ENCODE peak calls at places on chromosomes 6 and 20, in six cellular contexts. J is HAP-1; H is T-helper 1 cell; T is activated CD4-positive, alpha-beta T cell treated with anti-CD3 and anti-CD28 coated beads, Interleukin-2, amount 50 U/mL, for 48 hours; K is cerebellar cortex; S is stimulated activated CD4-positive, alpha-beta T cell treated with anti-CD3 and anti-CD28 coated beads, Interleukin-12 subunit alpha, Interleukin-12 subunit beta, amount 100 ng/mL, for 4 hours. E is an unnamed sample.

GRCh38 chr6:136640132-136640915 is 90.1 kb upstream of the MAP7 start:
- DNase-seq in J (no peak), H (no peak), T (no peak), K (no peak), S (no peak), E (no peak)

GRCh38 chr20:34997171-34997570 is 41.5 kb downstream of the MYH7B start:
- DNase-seq in J (no peak), H (no peak), T (no peak), K (peak; percentile 55), S (no peak), E (no peak)

GRCh38 chr20:43959079-43959919 is 44.6 kb downstream of the TOX2 start:
- DNase-seq in J (no peak), H (no peak), T (no peak), K (no peak), S (no peak), E (no peak)

GRCh38 chr6:551829-552350 is 105.0 kb downstream of the HUS1B start:
- DNase-seq in J (no peak), H (no peak), T (no peak), K (no peak), S (no peak), E (no peak)

GRCh38 chr6:98716341-98716740 is 118.0 kb upstream of the POU3F2 start:
- DNase-seq in J (no peak), H (no peak), T (no peak), K (no peak), S (no peak), E (no peak)

GRCh38 chr6:139490482-139490881 is 116.0 kb upstream of the CITED2 start:
- DNase-seq in J (no peak), H (peak; percentile 1), T (no peak), K (no peak), S (no peak), E (peak; percentile 29)

GRCh38 chr6:53496797-53497196 is 48.1 kb downstream of the GCLC start:
- DNase-seq in J (no peak), H (no peak), T (no peak), K (no peak), S (no peak), E (no peak)

GRCh38 chr6:31738048-31738979 is 1.5 kb upstream of the MSH5 start:
- DNase-seq in J (peak; percentile 56), H (peak; percentile 67), T (peak; percentile 69), K (peak; percentile 68), S (peak; percentile 40), E (peak; percentile 89)

GRCh38 chr6:2790588-2790987 is 25.4 kb downstream of the WRNIP1 start:
- DNase-seq in J (no peak), H (no peak), T (no peak), K (peak; percentile 53), S (no peak), E (peak; percentile 25)

GRCh38 chr6:150418825-150419594 is 50.2 kb downstream of the IYD start:
- DNase-seq in J (peak; percentile 85), H (peak; percentile 32), T (peak; percentile 65), K (peak; percentile 5), S (peak; percentile 50), E (peak; percentile 77)

GRCh38 chr6:156832166-156832743 is 55.1 kb downstream of the ARID1B start:
- DNase-seq in J (peak; percentile 43), H (no peak), T (no peak), K (peak; percentile 64), S (no peak), E (peak; percentile 37)

GRCh38 chr6:117018771-117019170 is 141.7 kb downstream of the RFX6 start:
- DNase-seq in J (no peak), H (no peak), T (no peak), K (no peak), S (no peak), E (no peak)

GRCh38 chr20:51021067-51022025 is 1.6 kb downstream of the KCNG1 start:
- DNase-seq in J (peak; percentile 51), H (no peak), T (no peak), K (no peak), S (no peak), E (no peak)

GRCh38 chr20:25252686-25253421 is 5.0 kb downstream of the PYGB start:
- DNase-seq in J (peak; percentile 81), H (no peak), T (no peak), K (no peak), S (no peak), E (no peak)

GRCh38 chr6:46312657-46313056 is 141.9 kb upstream of the ENPP5 start:
- DNase-seq in J (no peak), H (no peak), T (no peak), K (no peak), S (no peak), E (no peak)

GRCh38 chr6:13038315-13039261 is 289.7 kb downstream of the TBC1D7 start:
- DNase-seq in J (peak; percentile 10), H (no peak), T (no peak), K (no peak), S (no peak), E (no peak)

GRCh38 chr6:13717787-13718458 is 6.3 kb upstream of the RANBP9 start:
- DNase-seq in J (no peak), H (no peak), T (no peak), K (no peak), S (no peak), E (no peak)

GRCh38 chr6:97304701-97305100 is 21.7 kb upstream of the MMS22L start:
- DNase-seq in J (no peak), H (no peak), T (no peak), K (no peak), S (no peak), E (no peak)

GRCh38 chr6:27503436-27504030 is 30.6 kb upstream of the ZNF184 start:
- DNase-seq in J (peak; percentile 88), H (peak; percentile 77), T (peak; percentile 89), K (peak; percentile 79), S (peak; percentile 85), E (peak; percentile 91)

GRCh38 chr6:4870821-4871494 is 94.8 kb downstream of the CDYL start:
- DNase-seq in J (no peak), H (no peak), T (no peak), K (no peak), S (no peak), E (no peak)

GRCh38 chr6:170269873-170270541 is 20.9 kb downstream of the DLL1 start:
- DNase-seq in J (no peak), H (no peak), T (no peak), K (no peak), S (no peak), E (no peak)

GRCh38 chr6:124223596-124223995 is 419.9 kb downstream of the NKAIN2 start:
- DNase-seq in J (no peak), H (no peak), T (no peak), K (no peak), S (no peak), E (no peak)

GRCh38 chr6:14187408-14187807 is 69.8 kb downstream of the CD83 start:
- DNase-seq in J (no peak), H (no peak), T (no peak), K (no peak), S (no peak), E (no peak)

GRCh38 chr6:121437861-121438651 is 2.6 kb downstream of the GJA1 start:
- DNase-seq in J (no peak), H (no peak), T (no peak), K (no peak), S (no peak), E (no peak)

GRCh38 chr6:94443701-94444100 is 1024.3 kb upstream of the EPHA7 start:
- DNase-seq in J (no peak), H (no peak), T (no peak), K (no peak), S (no peak), E (no peak)

GRCh38 chr20:17225891-17226409 is 890 bp upstream of the PCSK2 start:
- DNase-seq in J (no peak), H (no peak), T (no peak), K (peak; percentile 57), S (no peak), E (no peak)

GRCh38 chr20:25500880-25501351 is 84.4 kb downstream of the NINL start:
- DNase-seq in J (no peak), H (no peak), T (no peak), K (no peak), S (no peak), E (no peak)

GRCh38 chr20:63890201-63890576 is 4.7 kb upstream of the DNAJC5 start:
- DNase-seq in J (no peak), H (no peak), T (no peak), K (no peak), S (no peak), E (no peak)

GRCh38 chr6:20319520-20320357 is 81.9 kb upstream of the E2F3 start:
- DNase-seq in J (no peak), H (peak; percentile 68), T (peak; percentile 73), K (no peak), S (peak; percentile 60), E (no peak)

GRCh38 chr6:140434761-140435160 is 1060.3 kb upstream of the CITED2 start:
- DNase-seq in J (no peak), H (no peak), T (no peak), K (no peak), S (no peak), E (no peak)

GRCh38 chr20:20492521-20493334 is 124.8 kb downstream of the INSM1 start:
- DNase-seq in J (peak; percentile 81), H (no peak), T (no peak), K (peak; percentile 54), S (no peak), E (no peak)

GRCh38 chr6:136611133-136611532 is 60.9 kb upstream of the MAP7 start:
- DNase-seq in J (no peak), H (no peak), T (no peak), K (no peak), S (no peak), E (no peak)

GRCh38 chr20:8530022-8530421 is 398.0 kb downstream of the PLCB1 start:
- DNase-seq in J (no peak), H (no peak), T (no peak), K (no peak), S (no peak), E (no peak)

GRCh38 chr20:9999660-10000059 is 35.1 kb upstream of the ANKEF1 start:
- DNase-seq in J (no peak), H (no peak), T (no peak), K (peak; percentile 58), S (no peak), E (peak; percentile 29)

GRCh38 chr6:129138739-129139405 is 255.9 kb downstream of the LAMA2 start:
- DNase-seq in J (no peak), H (no peak), T (no peak), K (no peak), S (no peak), E (no peak)

GRCh38 chr6:82205793-82206425 is 41.6 kb downstream of the IBTK start:
- DNase-seq in J (no peak), H (no peak), T (no peak), K (peak; percentile 41), S (no peak), E (no peak)

GRCh38 chr20:18496740-18497592 is at the start of gene RBBP9:
- DNase-seq in J (peak; percentile 91), H (peak; percentile 61), T (peak; percentile 85), K (peak; percentile 89), S (peak; percentile 76), E (peak; percentile 72)

GRCh38 chr6:132734694-132735236 is 20.9 kb upstream of the VNN1 start:
- DNase-seq in J (no peak), H (no peak), T (no peak), K (peak; percentile 11), S (no peak), E (peak; percentile 14)

GRCh38 chr6:155121699-155122098 is 126.6 kb downstream of the TIAM2 start:
- DNase-seq in J (no peak), H (no peak), T (no peak), K (peak; percentile 66), S (no peak), E (no peak)

E was measured in NAMALWA.